ENCODE peak calls at places on chromosomes 16 and 17, in five cellular contexts. Z is neuronal stem cell, V is Panc1, L is Caco-2, K is suprapubic skin. Q is an unnamed sample.

GRCh38 chr17:30290696-30291570 is 811 bp downstream of the BLMH start:
- DNase-seq in Z (peak), L (peak), K (no peak), V (no peak), Q (peak)

GRCh38 chr17:50175035-50175788 is 9.4 kb downstream of the SGCA start:
- DNase-seq in V (no peak), L (no peak), K (no peak), Z (no peak), Q (no peak)

GRCh38 chr16:54673353-54673752 is 257.3 kb upstream of the IRX5 start:
- DNase-seq in L (no peak), K (no peak), V (no peak), Z (no peak), Q (no peak)

GRCh38 chr17:61878984-61879612 is 15.8 kb upstream of the BRIP1 start:
- DNase-seq in L (no peak), Z (no peak), V (no peak), K (no peak), Q (no peak)

GRCh38 chr17:83171661-83172060 is 92.3 kb downstream of the METRNL start:
- DNase-seq in V (no peak), K (no peak), Z (no peak), L (no peak), Q (no peak)

GRCh38 chr16:51898872-51899271 is 648.1 kb downstream of the TOX3 start:
- DNase-seq in L (no peak), Z (no peak), V (no peak), K (no peak), Q (no peak)

GRCh38 chr17:68457168-68457538 is at the start of gene WIPI1:
- DNase-seq in V (no peak), Z (no peak), L (no peak), K (peak), Q (no peak)

GRCh38 chr17:32285770-32286517 is 20.3 kb downstream of the RHBDL3 start:
- DNase-seq in V (no peak), Z (no peak), L (no peak), K (no peak), Q (no peak)

GRCh38 chr17:77455111-77455877 is 314.5 kb downstream of the SEC14L1 start:
- DNase-seq in L (no peak), Z (no peak), K (no peak), V (no peak), Q (no peak)

GRCh38 chr17:74490716-74491115 is 24.3 kb downstream of the CD300A start:
- DNase-seq in L (no peak), Z (no peak), K (peak), V (no peak), Q (no peak)

GRCh38 chr17:13933597-13934276 is 135.6 kb upstream of the COX10 start:
- DNase-seq in Z (no peak), K (no peak), L (no peak), V (no peak), Q (no peak)

GRCh38 chr17:80737106-80738019 is 192.7 kb downstream of the RPTOR start:
- DNase-seq in K (no peak), Z (no peak), L (no peak), V (no peak), Q (no peak)

GRCh38 chr16:354971-355441 is 2.5 kb upstream of the AXIN1 start:
- DNase-seq in K (no peak), Z (no peak), V (no peak), L (no peak), Q (no peak)

GRCh38 chr16:525520-526180 is 1.9 kb upstream of the CAPN15 start:
- DNase-seq in V (peak), Z (no peak), L (no peak), K (no peak), Q (peak)

GRCh38 chr17:2170023-2170422 is 115.1 kb downstream of the HIC1 start:
- DNase-seq in V (no peak), L (peak), K (no peak), Z (no peak), Q (no peak)